ENCODE peak calls at places on chromosome 16, in five cellular contexts. M, W, D, G and A are unnamed samples.
A peak's percentile ranks its signal among the peaks of the same experiment; 100 is the strongest.

GRCh38 chr16:50366126-50366525 is 2.7 kb downstream of the BRD7 start:
- DNase-seq in M (no peak), W (no peak), D (no peak), G (no peak), A (no peak)

GRCh38 chr16:2151188-2152091 is 3.0 kb downstream of the RAB26 start:
- DNase-seq in M (peak; percentile 27), W (no peak), D (no peak), G (no peak), A (no peak)

GRCh38 chr16:84517366-84517765 is 12.9 kb upstream of the MEAK7 start:
- DNase-seq in M (no peak), W (no peak), D (no peak), G (no peak), A (no peak)

GRCh38 chr16:83920894-83921491 is 22.1 kb downstream of the MLYCD start:
- DNase-seq in M (no peak), W (no peak), D (no peak), G (no peak), A (no peak)

GRCh38 chr16:30524575-30525571 is 1.5 kb downstream of the ZNF768 start:
- DNase-seq in M (no peak), W (no peak), D (no peak), G (no peak), A (no peak)

GRCh38 chr16:20624882-20625807 is 49.0 kb upstream of the ACSM2B start:
- DNase-seq in M (no peak), W (no peak), D (no peak), G (no peak), A (no peak)

GRCh38 chr16:50282955-50283631 is 16.7 kb downstream of the ADCY7 start:
- DNase-seq in M (no peak), W (no peak), D (no peak), G (no peak), A (no peak)

GRCh38 chr16:11631214-11631613 is 37.0 kb upstream of the SNN start:
- DNase-seq in M (no peak), W (no peak), D (no peak), G (no peak), A (no peak)

GRCh38 chr16:22938647-22939046 is 124.7 kb downstream of the HS3ST2 start:
- DNase-seq in M (no peak), W (no peak), D (no peak), G (no peak), A (no peak)

GRCh38 chr16:27520982-27521673 is 28.6 kb downstream of the GTF3C1 start:
- DNase-seq in M (no peak), W (no peak), D (no peak), G (no peak), A (peak; percentile 55)

GRCh38 chr16:66293932-66294331 is 72.6 kb upstream of the CDH5 start:
- DNase-seq in M (no peak), W (no peak), D (no peak), G (no peak), A (no peak)

GRCh38 chr16:85902366-85903155 is 3.6 kb downstream of the IRF8 start:
- DNase-seq in M (peak; percentile 55), W (no peak), D (peak; percentile 69), G (no peak), A (no peak)

GRCh38 chr16:83689385-83689831 is 118.4 kb upstream of the HSBP1 start:
- DNase-seq in M (no peak), W (peak; percentile 85), D (peak; percentile 11), G (no peak), A (peak; percentile 95)

GRCh38 chr16:77660311-77660710 is 62.0 kb upstream of the NUDT7 start:
- DNase-seq in M (no peak), W (no peak), D (no peak), G (no peak), A (peak; percentile 70)

GRCh38 chr16:57260294-57260929 is 15.4 kb downstream of the ARL2BP start:
- DNase-seq in M (no peak), W (peak; percentile 43), D (peak; percentile 17), G (no peak), A (peak; percentile 79)

GRCh38 chr16:81405702-81406113 is 38.9 kb upstream of the CMIP start:
- DNase-seq in M (no peak), W (peak; percentile 59), D (no peak), G (peak; percentile 65), A (peak; percentile 94)

GRCh38 chr16:87416826-87417471 is 24.8 kb downstream of the MAP1LC3B start:
- DNase-seq in M (peak; percentile 50), W (no peak), D (peak; percentile 60), G (no peak), A (peak; percentile 67)

GRCh38 chr16:57689772-57690558 is 4.6 kb upstream of the DRC7 start:
- DNase-seq in M (peak; percentile 12), W (no peak), D (peak; percentile 21), G (no peak), A (peak; percentile 34)

GRCh38 chr16:12907670-12908233 is 6.4 kb downstream of the SHISA9 start:
- DNase-seq in M (no peak), W (no peak), D (no peak), G (no peak), A (peak; percentile 9)

GRCh38 chr16:533391-534088 is 6.0 kb downstream of the CAPN15 start:
- DNase-seq in M (no peak), W (no peak), D (no peak), G (no peak), A (no peak)